ENCODE peak calls at places on chromosomes 12 and 14, in nine cellular contexts. D is epithelial cell of esophagus; H is activated T-cell treated with anti-CD3 and anti-CD28 coated beads, Interleukin-2, amount 50 U/mL, for 1 hour; L is posterior cingulate gyrus; S is naive thymus-derived CD8-positive, alpha-beta T cell; E is A549; V is tibial nerve; N is activated T-helper 1 cell treated with anti-CD3 and anti-CD28 coated beads, Interleukin-2, amount 50 U/mL, for 16 hours; A is pons. Y is an unnamed sample.

GRCh38 chr12:106078358-106079025 is 60.3 kb downstream of the NUAK1 start:
- DNase-seq in D (peak; percentile 21), H (no peak), L (peak; percentile 86), S (no peak), E (peak; percentile 59), V (peak; percentile 38), N (no peak), A (peak; percentile 82), Y (peak; percentile 41)

GRCh38 chr12:49933793-49934192 is 16.7 kb upstream of the AQP2 start:
- DNase-seq in D (no peak), H (no peak), L (no peak), S (no peak), E (no peak), V (no peak), N (no peak), A (no peak), Y (peak; percentile 14)

GRCh38 chr14:98551028-98551427 is 721.0 kb downstream of the BCL11B start:
- DNase-seq in D (no peak), H (no peak), L (no peak), S (no peak), E (no peak), V (no peak), N (no peak), A (no peak), Y (no peak)

GRCh38 chr14:77158175-77158908 is 16.8 kb upstream of the ZDHHC22 start:
- DNase-seq in D (peak; percentile 65), H (no peak), L (peak; percentile 94), S (no peak), E (peak; percentile 52), V (no peak), N (no peak), A (peak; percentile 85), Y (peak; percentile 60)

GRCh38 chr12:13154027-13154538 is 42.4 kb upstream of the EMP1 start:
- DNase-seq in D (peak; percentile 41), H (no peak), L (no peak), S (no peak), E (no peak), V (no peak), N (no peak), A (no peak), Y (peak; percentile 36)

GRCh38 chr12:91098942-91099341 is 12.4 kb downstream of the LUM start:
- DNase-seq in D (peak; percentile 76), H (no peak), L (no peak), S (no peak), E (peak; percentile 26), V (peak; percentile 51), N (no peak), A (no peak), Y (peak; percentile 94)

GRCh38 chr14:68523994-68524725 is 268.7 kb downstream of the ZFP36L1 start:
- DNase-seq in D (no peak), H (no peak), L (no peak), S (no peak), E (no peak), V (no peak), N (no peak), A (no peak), Y (no peak)

GRCh38 chr12:98955284-98955683 is 310.2 kb downstream of the APAF1 start:
- DNase-seq in D (peak; percentile 49), H (no peak), L (no peak), S (no peak), E (peak; percentile 52), V (no peak), N (no peak), A (no peak), Y (no peak)

GRCh38 chr14:37844614-37845013 is 249.2 kb downstream of the TTC6 start:
- DNase-seq in D (no peak), H (no peak), L (no peak), S (no peak), E (no peak), V (no peak), N (no peak), A (no peak), Y (no peak)

GRCh38 chr12:117486840-117487659 is 125.6 kb upstream of the NOS1 start:
- DNase-seq in D (peak; percentile 6), H (no peak), L (no peak), S (no peak), E (peak; percentile 98), V (no peak), N (no peak), A (peak; percentile 5), Y (no peak)

GRCh38 chr12:12645485-12645884 is 33.8 kb downstream of the CREBL2 start:
- DNase-seq in D (peak; percentile 41), H (no peak), L (no peak), S (no peak), E (peak; percentile 44), V (no peak), N (no peak), A (no peak), Y (peak; percentile 31)

GRCh38 chr12:89067436-89067835 is 284.9 kb downstream of the DUSP6 start:
- DNase-seq in D (peak; percentile 90), H (no peak), L (no peak), S (no peak), E (peak; percentile 9), V (no peak), N (no peak), A (no peak), Y (peak; percentile 97)

GRCh38 chr14:74706101-74706500 is 6.8 kb downstream of the AREL1 start:
- DNase-seq in D (no peak), H (no peak), L (no peak), S (no peak), E (no peak), V (no peak), N (no peak), A (no peak), Y (no peak)

GRCh38 chr12:11949738-11950403 is 120.9 kb upstream of the BCL2L14 start:
- DNase-seq in D (no peak), H (no peak), L (peak; percentile 76), S (no peak), E (no peak), V (no peak), N (no peak), A (peak; percentile 62), Y (no peak)

GRCh38 chr12:39966738-39967137 is 139.1 kb downstream of the SLC2A13 start:
- DNase-seq in D (no peak), H (no peak), L (no peak), S (no peak), E (no peak), V (no peak), N (no peak), A (no peak), Y (no peak)

Y was measured in HCEC 1CT.